ENCODE peak calls at places on chromosome 19, in six cellular contexts. T is GM23248, G is breast epithelium, Z is cardiac muscle cell, P is HCT116, B is H9. O is an unnamed sample.

GRCh38 chr19:42455621-42456081 is 12.9 kb upstream of the CXCL17 start:
- DNase-seq in P (peak; percentile 76), T (no peak), B (no peak), Z (no peak), G (no peak), O (no peak)

GRCh38 chr19:16463991-16464575 is 7.7 kb downstream of the EPS15L1 start:
- DNase-seq in B (no peak), T (no peak), Z (peak; percentile 69), G (no peak), P (no peak), O (no peak)

GRCh38 chr19:41999071-41999877 is 5.2 kb upstream of the ATP1A3 start:
- DNase-seq in B (peak; percentile 68), T (peak; percentile 42), P (no peak), Z (peak; percentile 17), G (no peak), O (no peak)

GRCh38 chr19:40560092-40560507 is 16.6 kb upstream of the SHKBP1 start:
- DNase-seq in B (no peak), P (no peak), Z (no peak), T (no peak), G (no peak), O (no peak)

GRCh38 chr19:3276341-3276799 is 51.9 kb downstream of the CELF5 start:
- DNase-seq in G (no peak), Z (no peak), T (no peak), P (peak; percentile 88), B (peak; percentile 99), O (no peak)

GRCh38 chr19:23758187-23759074 is at the start of gene ZNF681:
- DNase-seq in G (peak; percentile 89), P (no peak), T (peak; percentile 95), B (peak; percentile 92), Z (peak; percentile 92), O (peak; percentile 39)

GRCh38 chr19:50532952-50533351 is 19.2 kb upstream of the ASPDH start:
- DNase-seq in Z (no peak), B (no peak), G (no peak), P (no peak), T (no peak), O (no peak)

GRCh38 chr19:39160889-39161672 is 35.5 kb downstream of the PAK4 start:
- DNase-seq in G (peak; percentile 91), Z (no peak), T (peak; percentile 15), P (no peak), B (no peak), O (no peak)

DNA sequence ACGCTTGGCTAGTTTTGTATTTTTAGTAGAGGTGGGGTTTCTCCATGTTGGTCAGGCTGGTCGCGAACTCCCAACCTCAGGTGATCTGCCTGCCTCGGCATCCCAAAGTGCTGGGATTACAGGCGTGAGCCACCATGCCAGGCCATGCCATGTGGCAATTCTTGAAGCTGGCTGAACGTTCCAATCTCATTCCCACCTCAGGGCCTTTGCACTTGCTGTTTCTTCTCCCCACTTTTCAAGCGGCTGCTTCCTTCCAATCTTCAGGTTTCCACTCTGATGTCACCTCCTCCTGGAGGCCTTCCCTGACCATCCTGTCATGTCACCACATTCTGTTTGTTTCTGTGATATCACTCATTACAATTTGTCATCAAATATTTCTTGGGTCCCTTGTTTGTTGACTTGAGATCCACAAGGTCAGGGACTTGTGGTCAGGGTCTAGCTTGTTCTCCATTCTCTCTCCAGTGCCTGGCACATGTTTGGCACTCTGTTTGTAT is 4.2 kb downstream of the EPOR start:
- DNase-seq in P (no peak), T (no peak), G (no peak), B (no peak), Z (no peak), O (no peak)
- H3K27ac ChIP-seq in P (peak overlapping the region; percentile 81), T (no peak overlapping the region), G (no peak overlapping the region), B (no peak overlapping the region), Z (no peak overlapping the region), O (peak overlapping the region; percentile 89)

GRCh38 chr19:35213678-35214632 is 14.6 kb downstream of the FAM187B start:
- DNase-seq in G (peak; percentile 55), Z (no peak), B (no peak), P (peak; percentile 87), T (peak; percentile 69), O (no peak)
- H3K27ac ChIP-seq in G (peak overlapping the region; percentile 93), Z (no peak overlapping the region), B (no peak overlapping the region), P (peak overlapping the region; percentile 38), T (no peak overlapping the region), O (no peak overlapping the region)

GRCh38 chr19:13169769-13170168 is 19.6 kb downstream of the IER2 start:
- DNase-seq in B (no peak), P (peak; percentile 91), G (peak; percentile 78), Z (no peak), T (peak; percentile 89), O (no peak)
- H3K27ac ChIP-seq in B (no peak overlapping the region), P (peak overlapping the region; percentile 99), G (peak overlapping the region; percentile 74), Z (no peak overlapping the region), T (peak overlapping the region; percentile 93), O (no peak overlapping the region)

GRCh38 chr19:11321206-11322126 is 18.0 kb downstream of the RAB3D start:
- DNase-seq in P (no peak), G (no peak), Z (no peak), B (no peak), T (no peak), O (no peak)
- H3K27ac ChIP-seq in P (no peak overlapping the region), G (peak overlapping the region; percentile 33), Z (no peak overlapping the region), B (no peak overlapping the region), T (no peak overlapping the region), O (no peak overlapping the region)

GRCh38 chr19:45645631-45646344 is 6.6 kb upstream of the EML2 start:
- DNase-seq in T (peak; percentile 92), P (peak; percentile 88), B (peak; percentile 94), G (peak; percentile 62), Z (peak; percentile 93), O (peak; percentile 95)
- H3K27ac ChIP-seq in T (no peak overlapping the region), P (peak overlapping the region; percentile 40), B (no peak overlapping the region), G (peak overlapping the region; percentile 20), Z (no peak overlapping the region), O (peak overlapping the region; percentile 100)